ENCODE peak calls at places on chromosomes 3 and 15, in nine cellular contexts. K is Panc1, A is lower leg skin, P is fibroblast of the aortic adventitia, Q is glutamatergic neuron, R is progenitor cell of endocrine pancreas, W is PC-9, H is heart left ventricle, E is sigmoid colon. C is an unnamed sample.

GRCh38 chr15:53808058-53808703 is 48.7 kb upstream of the WDR72 start:
- DNase-seq in K (peak), A (no peak), P (peak), Q (no peak), R (no peak), W (no peak), H (no peak), E (no peak), C (no peak)

GRCh38 chr3:112629425-112629824 is 11.5 kb downstream of the CCDC80 start:
- DNase-seq in K (no peak), A (no peak), P (peak), Q (no peak), R (no peak), W (peak), H (no peak), E (peak), C (peak)

GRCh38 chr3:58526124-58526957 is 10.6 kb downstream of the ACOX2 start:
- DNase-seq in K (no peak), A (peak), P (peak), Q (no peak), R (no peak), W (peak), H (no peak), E (no peak), C (peak)

GRCh38 chr3:102063572-102063971 is 214.3 kb downstream of the NFKBIZ start:
- DNase-seq in K (no peak), A (no peak), P (no peak), Q (no peak), R (no peak), W (no peak), H (no peak), E (no peak), C (no peak)

GRCh38 chr3:171200052-171201029 is 173.8 kb upstream of the SLC2A2 start:
- DNase-seq in K (no peak), A (no peak), P (no peak), Q (no peak), R (no peak), W (no peak), H (no peak), E (no peak), C (peak)

GRCh38 chr15:91291673-91292072 is 191.6 kb downstream of the SV2B start:
- DNase-seq in K (no peak), A (no peak), P (peak), Q (no peak), R (no peak), W (no peak), H (no peak), E (no peak), C (no peak)

GRCh38 chr3:157127831-157128767 is 31.8 kb downstream of the CCNL1 start:
- DNase-seq in K (no peak), A (no peak), P (peak), Q (no peak), R (no peak), W (peak), H (no peak), E (peak), C (peak)

GRCh38 chr3:15042936-15043335 is 22.2 kb downstream of the MRPS25 start:
- DNase-seq in K (no peak), A (no peak), P (peak), Q (no peak), R (no peak), W (no peak), H (no peak), E (no peak), C (peak)

GRCh38 chr3:143751643-143752178 is 96.6 kb downstream of the SLC9A9 start:
- DNase-seq in K (no peak), A (no peak), P (no peak), Q (no peak), R (no peak), W (no peak), H (no peak), E (no peak), C (no peak)

GRCh38 chr15:39784125-39784524 is 1.5 kb upstream of the FSIP1 start:
- DNase-seq in K (no peak), A (no peak), P (peak), Q (no peak), R (no peak), W (no peak), H (no peak), E (no peak), C (peak)

GRCh38 chr3:154151969-154152368 is 30.8 kb downstream of the ARHGEF26 start:
- DNase-seq in K (no peak), A (no peak), P (peak), Q (no peak), R (no peak), W (no peak), H (no peak), E (no peak), C (peak)

GRCh38 chr3:54133196-54133595 is 10.8 kb downstream of the CACNA2D3 start:
- DNase-seq in K (no peak), A (no peak), P (no peak), Q (no peak), R (no peak), W (no peak), H (no peak), E (no peak), C (no peak)

GRCh38 chr15:88636039-88636438 is 2.8 kb upstream of the ISG20 start:
- DNase-seq in K (no peak), A (no peak), P (no peak), Q (no peak), R (no peak), W (peak), H (no peak), E (no peak), C (no peak)

GRCh38 chr3:80649170-80649569 is 881.4 kb upstream of the ROBO1 start:
- DNase-seq in K (no peak), A (no peak), P (no peak), Q (no peak), R (no peak), W (no peak), H (no peak), E (no peak), C (no peak)

GRCh38 chr3:59185586-59186381 is 136.0 kb upstream of the CFAP20DC start:
- DNase-seq in K (no peak), A (no peak), P (peak), Q (no peak), R (no peak), W (no peak), H (no peak), E (no peak), C (peak)

GRCh38 chr3:143158549-143158988 is 39.0 kb downstream of the CHST2 start:
- DNase-seq in K (no peak), A (no peak), P (peak), Q (no peak), R (no peak), W (no peak), H (no peak), E (no peak), C (no peak)

GRCh38 chr3:71530903-71531535 is 52.5 kb downstream of the FOXP1 start:
- DNase-seq in K (no peak), A (no peak), P (no peak), Q (no peak), R (no peak), W (no peak), H (no peak), E (no peak), C (no peak)

GRCh38 chr3:133979553-133979952 is 50.2 kb downstream of the SLCO2A1 start:
- DNase-seq in K (no peak), A (no peak), P (no peak), Q (no peak), R (no peak), W (no peak), H (no peak), E (peak), C (no peak)

GRCh38 chr3:143192193-143192592 is 72.6 kb downstream of the CHST2 start:
- DNase-seq in K (no peak), A (no peak), P (no peak), Q (no peak), R (no peak), W (no peak), H (no peak), E (no peak), C (no peak)

GRCh38 chr15:25708391-25708790 is 154.7 kb downstream of the ATP10A start:
- DNase-seq in K (no peak), A (peak), P (no peak), Q (no peak), R (no peak), W (no peak), H (no peak), E (peak), C (no peak)

GRCh38 chr3:47782538-47783308 is 1.0 kb upstream of the SMARCC1 start:
- DNase-seq in K (no peak), A (no peak), P (no peak), Q (no peak), R (no peak), W (no peak), H (no peak), E (peak), C (no peak)

GRCh38 chr3:88509582-88509981 is 359.8 kb downstream of the C3orf38 start:
- DNase-seq in K (no peak), A (no peak), P (no peak), Q (no peak), R (no peak), W (no peak), H (no peak), E (no peak), C (no peak)

GRCh38 chr3:179476215-179476614 is 24.9 kb upstream of the GNB4 start:
- DNase-seq in K (no peak), A (no peak), P (no peak), Q (no peak), R (no peak), W (no peak), H (no peak), E (no peak), C (no peak)

GRCh38 chr15:78983146-78983918 is 38.5 kb upstream of the CTSH start:
- DNase-seq in K (no peak), A (no peak), P (no peak), Q (no peak), R (no peak), W (no peak), H (no peak), E (no peak), C (no peak)

GRCh38 chr3:133448478-133449122 is 48.7 kb downstream of the BFSP2 start:
- DNase-seq in K (no peak), A (no peak), P (no peak), Q (no peak), R (no peak), W (no peak), H (no peak), E (no peak), C (no peak)

GRCh38 chr3:30440880-30441279 is 165.5 kb upstream of the TGFBR2 start:
- DNase-seq in K (peak), A (no peak), P (peak), Q (no peak), R (no peak), W (no peak), H (no peak), E (peak), C (no peak)

GRCh38 chr15:45522931-45523331 is 376 bp upstream of the SLC30A4 start:
- DNase-seq in K (peak), A (peak), P (peak), Q (no peak), R (no peak), W (no peak), H (no peak), E (no peak), C (peak)

GRCh38 chr3:184176377-184177330 is 2.0 kb downstream of the AP2M1 start:
- DNase-seq in K (no peak), A (peak), P (peak), Q (no peak), R (no peak), W (peak), H (peak), E (peak), C (peak)

GRCh38 chr3:24363242-24363641 is 131.4 kb downstream of the THRB start:
- DNase-seq in K (no peak), A (no peak), P (no peak), Q (no peak), R (no peak), W (no peak), H (no peak), E (no peak), C (no peak)

GRCh38 chr3:131349946-131350347 is 31.6 kb upstream of the NUDT16 start:
- DNase-seq in K (no peak), A (no peak), P (peak), Q (no peak), R (no peak), W (peak), H (no peak), E (no peak), C (peak)

GRCh38 chr15:98126326-98127090 is 166.0 kb downstream of the ARRDC4 start:
- DNase-seq in K (no peak), A (no peak), P (peak), Q (no peak), R (no peak), W (no peak), H (no peak), E (no peak), C (no peak)

GRCh38 chr3:53175613-53176537 is 14.9 kb downstream of the PRKCD start:
- DNase-seq in K (no peak), A (no peak), P (peak), Q (peak), R (no peak), W (no peak), H (no peak), E (no peak), C (no peak)

GRCh38 chr3:42122261-42123011 is 31.3 kb downstream of the TRAK1 start:
- DNase-seq in K (no peak), A (no peak), P (no peak), Q (no peak), R (no peak), W (peak), H (no peak), E (peak), C (no peak)

GRCh38 chr3:3705090-3705775 is 94.0 kb upstream of the LRRN1 start:
- DNase-seq in K (no peak), A (no peak), P (no peak), Q (no peak), R (no peak), W (no peak), H (peak), E (no peak), C (no peak)

GRCh38 chr15:57462391-57462790 is 86.1 kb downstream of the CGNL1 start:
- DNase-seq in K (no peak), A (no peak), P (peak), Q (no peak), R (no peak), W (no peak), H (no peak), E (no peak), C (no peak)
- TF ChIP-seq CTCF in K (peak), A (no peak), P (peak), Q (no peak), R (no peak), W (no peak), H (no peak), E (no peak), C (no peak)

DNA sequence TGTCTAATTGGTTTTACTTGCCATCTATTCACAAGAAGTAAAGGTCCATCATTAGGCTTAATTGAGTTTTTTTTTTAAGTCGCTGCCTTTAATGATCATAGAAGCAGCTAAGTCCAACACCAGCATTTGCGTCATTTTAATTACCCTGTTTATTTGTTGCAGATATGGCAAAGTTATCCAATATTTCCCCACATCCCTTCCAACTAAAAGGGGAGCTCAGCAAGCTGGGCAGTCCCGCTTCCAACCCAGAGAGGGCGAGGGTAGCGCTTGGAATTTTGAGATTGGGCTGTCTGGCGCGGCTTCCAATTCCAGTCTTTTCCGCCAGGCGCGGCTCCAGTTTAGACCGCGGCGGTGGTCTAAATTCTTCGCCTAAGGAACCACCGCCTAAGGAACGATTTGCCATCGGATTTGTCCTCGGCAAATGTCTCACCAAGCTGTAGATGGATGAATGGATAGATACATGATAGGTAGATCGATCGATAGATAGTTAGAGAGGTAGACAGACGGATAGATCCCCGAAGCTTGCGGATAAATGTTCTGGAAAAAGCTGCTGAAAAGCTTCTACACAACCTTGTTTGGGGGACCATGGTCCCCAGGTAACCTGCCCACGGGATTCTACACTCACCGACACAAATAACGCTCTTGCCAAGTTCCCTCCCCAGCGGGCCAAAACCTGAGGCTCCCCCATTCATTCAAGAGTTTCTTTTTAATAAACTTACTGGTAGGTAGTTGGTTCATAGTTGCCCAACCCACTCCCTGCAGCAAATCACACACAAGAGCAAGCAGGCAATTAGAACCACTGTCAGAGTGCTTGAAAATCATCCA is 49.2 kb downstream of the ZIC4 start:
- DNase-seq in K (no peak), A (no peak), P (no peak), Q (peak), R (no peak), W (no peak), H (no peak), E (no peak), C (no peak)
- TF ChIP-seq CTCF in K (no peak), A (no peak), P (peak), Q (peak), R (peak), W (no peak), H (no peak), E (no peak), C (peak)

GRCh38 chr15:73936181-73936580 is 9.9 kb downstream of the LOXL1 start:
- DNase-seq in K (no peak), A (no peak), P (peak), Q (no peak), R (no peak), W (peak), H (peak), E (no peak), C (no peak)
- TF ChIP-seq CTCF in K (no peak), A (no peak), P (peak), Q (no peak), R (no peak), W (no peak), H (no peak), E (no peak), C (peak)

DNA sequence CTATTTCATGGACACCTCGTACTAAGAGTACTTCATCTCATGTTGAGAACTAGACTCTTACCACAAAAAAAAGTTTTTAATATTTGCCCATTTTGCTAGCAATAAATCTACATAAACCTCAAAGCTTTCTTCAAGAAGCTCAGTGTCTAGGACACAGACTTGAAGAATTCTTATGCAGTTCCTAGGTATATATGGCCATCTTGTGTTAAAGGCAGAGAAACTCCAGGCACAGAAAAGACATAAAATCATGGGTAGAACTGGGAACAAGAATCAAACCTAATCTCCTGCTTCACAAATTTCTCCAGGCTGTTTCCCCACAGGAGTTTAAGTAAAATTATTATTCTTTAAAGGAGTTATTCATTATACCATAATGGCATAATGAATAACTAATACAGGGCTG is 4.4 kb downstream of the MBD4 start:
- DNase-seq in K (no peak), A (no peak), P (no peak), Q (no peak), R (no peak), W (no peak), H (no peak), E (no peak), C (no peak)
- TF ChIP-seq CTCF in K (no peak), A (no peak), P (no peak), Q (no peak), R (no peak), W (no peak), H (no peak), E (no peak), C (no peak)

GRCh38 chr3:61168286-61168685 is 83.0 kb downstream of the FHIT start:
- DNase-seq in K (no peak), A (no peak), P (no peak), Q (no peak), R (no peak), W (no peak), H (no peak), E (no peak), C (no peak)

GRCh38 chr3:61173685-61174084 is 77.6 kb downstream of the FHIT start:
- DNase-seq in K (no peak), A (no peak), P (no peak), Q (no peak), R (no peak), W (no peak), H (no peak), E (no peak), C (peak)

GRCh38 chr3:61169621-61170251 is 81.5 kb downstream of the FHIT start:
- DNase-seq in K (no peak), A (no peak), P (no peak), Q (no peak), R (no peak), W (no peak), H (no peak), E (no peak), C (no peak)

GRCh38 chr3:61177450-61177849 is 73.8 kb downstream of the FHIT start:
- DNase-seq in K (no peak), A (no peak), P (no peak), Q (no peak), R (no peak), W (no peak), H (no peak), E (no peak), C (no peak)

GRCh38 chr3:61172684-61173083 is 78.6 kb downstream of the FHIT start:
- DNase-seq in K (no peak), A (no peak), P (no peak), Q (no peak), R (no peak), W (peak), H (no peak), E (no peak), C (no peak)
- TF ChIP-seq CTCF in K (no peak), A (no peak), P (no peak), Q (no peak), R (peak), W (peak), H (no peak), E (no peak), C (peak)

DNA sequence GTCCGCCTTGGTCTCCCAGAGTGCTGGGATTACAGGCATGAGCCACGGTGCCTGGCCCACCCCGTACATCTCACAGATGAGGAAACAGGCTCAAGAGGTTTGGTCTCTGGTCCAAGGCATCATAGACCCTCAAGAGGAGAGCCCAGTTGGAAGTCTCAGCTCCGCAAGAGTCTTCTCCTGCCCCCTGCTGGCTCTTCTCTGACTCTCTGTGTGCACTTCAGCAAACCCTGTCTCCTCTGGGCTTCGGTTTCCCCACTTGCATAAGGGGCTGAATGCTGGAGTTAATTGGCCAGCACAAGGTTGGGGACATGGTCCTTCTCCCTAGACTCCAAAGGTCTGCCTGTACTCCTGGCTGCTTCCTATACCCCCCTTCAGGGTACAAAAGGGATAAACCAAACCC is 3.9 kb downstream of the MST1R start:
- DNase-seq in K (no peak), A (no peak), P (no peak), Q (peak), R (no peak), W (no peak), H (no peak), E (no peak), C (no peak)
- TF ChIP-seq CTCF in K (peak), A (no peak), P (no peak), Q (peak), R (peak), W (no peak), H (peak), E (no peak), C (peak)

DNA sequence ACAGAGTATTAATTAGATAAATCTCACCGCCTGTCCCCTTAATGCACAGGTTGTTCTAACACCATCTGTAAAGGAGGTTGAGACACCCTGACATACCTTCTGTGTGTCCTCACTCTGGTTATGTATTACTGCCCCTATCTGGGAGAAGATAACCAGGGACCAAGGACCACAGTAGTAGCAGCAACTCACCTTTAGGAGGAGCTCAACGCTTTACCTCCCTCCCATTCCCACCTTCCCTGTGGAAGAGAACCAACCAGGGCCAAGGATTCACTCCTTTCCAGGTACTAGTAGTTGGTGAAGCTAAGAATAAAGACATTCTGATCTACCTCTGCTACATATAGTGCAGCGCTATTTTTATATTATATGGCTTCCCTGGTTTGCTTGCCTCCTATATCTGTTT is 232.6 kb downstream of the MEX3B start:
- DNase-seq in K (no peak), A (no peak), P (no peak), Q (no peak), R (no peak), W (no peak), H (no peak), E (no peak), C (no peak)
- TF ChIP-seq CTCF in K (peak), A (no peak), P (no peak), Q (no peak), R (peak), W (no peak), H (no peak), E (no peak), C (peak)

C was measured in brain microvascular endothelial cell.